ENCODE peak calls at places on chromosomes 16 and 17, in eight cellular contexts. K, G, C, N, R, E, J and X are unnamed samples.

GRCh38 chr17:9813166-9813565 is 8.7 kb downstream of the GSG1L2 start:
- DNase-seq in K (no peak), G (no peak), C (no peak), N (no peak), R (no peak), E (no peak), J (no peak), X (no peak)

GRCh38 chr16:57203451-57203850 is 17.3 kb downstream of the RSPRY1 start:
- DNase-seq in K (no peak), G (no peak), C (no peak), N (no peak), R (no peak), E (no peak), J (no peak), X (no peak)

GRCh38 chr16:53055603-53056527 is 1.1 kb downstream of the CHD9 start:
- DNase-seq in K (peak), G (peak), C (peak), N (no peak), R (no peak), E (peak), J (no peak), X (no peak)

GRCh38 chr16:14628806-14629611 is 1.1 kb downstream of the PARN start:
- DNase-seq in K (no peak), G (no peak), C (no peak), N (no peak), R (no peak), E (no peak), J (peak), X (no peak)

GRCh38 chr17:78241277-78242023 is 10.0 kb downstream of the TMEM235 start:
- DNase-seq in K (peak), G (peak), C (no peak), N (no peak), R (no peak), E (peak), J (no peak), X (peak)

GRCh38 chr16:65069766-65070165 is 52.1 kb downstream of the CDH11 start:
- DNase-seq in K (no peak), G (peak), C (no peak), N (no peak), R (no peak), E (no peak), J (no peak), X (no peak)

GRCh38 chr17:17086585-17086984 is 44.3 kb downstream of the MPRIP start:
- DNase-seq in K (no peak), G (no peak), C (no peak), N (no peak), R (no peak), E (no peak), J (no peak), X (no peak)

GRCh38 chr17:30212750-30213149 is 22.7 kb downstream of the SLC6A4 start:
- DNase-seq in K (no peak), G (no peak), C (no peak), N (no peak), R (no peak), E (no peak), J (no peak), X (no peak)